ENCODE peak calls at places on chromosomes 2 and 18, in six cellular contexts. One of them, this sample, is unnamed.

GRCh38 chr2:213232649-213233437 is 51.4 kb upstream of the SPAG16 start:
- DNase-seq in right atrium auricular region: no peak
- DNase-seq in AG04450: no peak
- DNase-seq in dorsolateral prefrontal cortex: no peak
- DNase-seq in heart left ventricle: no peak
- DNase-seq in AG10803: peak; percentile 37
- DNase-seq in this sample: no peak

GRCh38 chr2:101961287-101962242 is 30.2 kb upstream of the IL1R2 start:
- DNase-seq in right atrium auricular region: peak; percentile 93
- DNase-seq in AG04450: peak; percentile 95
- DNase-seq in dorsolateral prefrontal cortex: peak; percentile 60
- DNase-seq in heart left ventricle: peak; percentile 86
- DNase-seq in AG10803: peak; percentile 100
- DNase-seq in this sample: peak; percentile 98

GRCh38 chr18:37393945-37394609 is 171.5 kb downstream of the CELF4 start:
- DNase-seq in right atrium auricular region: peak; percentile 78
- DNase-seq in AG04450: peak; percentile 59
- DNase-seq in dorsolateral prefrontal cortex: peak; percentile 91
- DNase-seq in heart left ventricle: peak; percentile 80
- DNase-seq in AG10803: peak; percentile 94
- DNase-seq in this sample: peak; percentile 63

GRCh38 chr2:25198209-25198525 is 29.8 kb upstream of the POMC start:
- DNase-seq in right atrium auricular region: no peak
- DNase-seq in AG04450: no peak
- DNase-seq in dorsolateral prefrontal cortex: no peak
- DNase-seq in heart left ventricle: no peak
- DNase-seq in AG10803: no peak
- DNase-seq in this sample: no peak

GRCh38 chr18:11251229-11251890 is 102.0 kb upstream of the PIEZO2 start:
- DNase-seq in right atrium auricular region: no peak
- DNase-seq in AG04450: no peak
- DNase-seq in dorsolateral prefrontal cortex: no peak
- DNase-seq in heart left ventricle: no peak
- DNase-seq in AG10803: peak; percentile 76
- DNase-seq in this sample: peak; percentile 25

GRCh38 chr2:232292395-232293154 is 86.0 kb upstream of the ALPP start:
- DNase-seq in right atrium auricular region: peak; percentile 60
- DNase-seq in AG04450: peak; percentile 20
- DNase-seq in dorsolateral prefrontal cortex: no peak
- DNase-seq in heart left ventricle: peak; percentile 38
- DNase-seq in AG10803: peak; percentile 52
- DNase-seq in this sample: peak; percentile 2

GRCh38 chr2:88350641-88351601 is 101.6 kb downstream of the FOXI3 start:
- DNase-seq in right atrium auricular region: no peak
- DNase-seq in AG04450: no peak
- DNase-seq in dorsolateral prefrontal cortex: peak; percentile 40
- DNase-seq in heart left ventricle: peak; percentile 43
- DNase-seq in AG10803: peak; percentile 18
- DNase-seq in this sample: no peak

GRCh38 chr2:212022966-212023365 is 515.6 kb downstream of the ERBB4 start:
- DNase-seq in right atrium auricular region: no peak
- DNase-seq in AG04450: no peak
- DNase-seq in dorsolateral prefrontal cortex: no peak
- DNase-seq in heart left ventricle: no peak
- DNase-seq in AG10803: no peak
- DNase-seq in this sample: no peak

GRCh38 chr2:200748779-200749178 is 62.9 kb upstream of the BZW1 start:
- DNase-seq in right atrium auricular region: no peak
- DNase-seq in AG04450: no peak
- DNase-seq in dorsolateral prefrontal cortex: no peak
- DNase-seq in heart left ventricle: no peak
- DNase-seq in AG10803: no peak
- DNase-seq in this sample: no peak

GRCh38 chr2:108124733-108125132 is 115.0 kb upstream of the SULT1C3 start:
- DNase-seq in right atrium auricular region: no peak
- DNase-seq in AG04450: no peak
- DNase-seq in dorsolateral prefrontal cortex: no peak
- DNase-seq in heart left ventricle: no peak
- DNase-seq in AG10803: no peak
- DNase-seq in this sample: no peak

GRCh38 chr2:238290715-238291549 is 2.5 kb upstream of the PER2 start:
- DNase-seq in right atrium auricular region: no peak
- DNase-seq in AG04450: no peak
- DNase-seq in dorsolateral prefrontal cortex: no peak
- DNase-seq in heart left ventricle: no peak
- DNase-seq in AG10803: no peak
- DNase-seq in this sample: no peak

GRCh38 chr2:86764661-86765307 is 25.9 kb downstream of the CD8A start:
- DNase-seq in right atrium auricular region: no peak
- DNase-seq in AG04450: peak; percentile 15
- DNase-seq in dorsolateral prefrontal cortex: no peak
- DNase-seq in heart left ventricle: no peak
- DNase-seq in AG10803: peak; percentile 36
- DNase-seq in this sample: no peak

GRCh38 chr2:12606472-12607000 is 110.2 kb upstream of the TRIB2 start:
- DNase-seq in right atrium auricular region: no peak
- DNase-seq in AG04450: no peak
- DNase-seq in dorsolateral prefrontal cortex: no peak
- DNase-seq in heart left ventricle: no peak
- DNase-seq in AG10803: peak; percentile 54
- DNase-seq in this sample: no peak

GRCh38 chr2:241853651-241854341 is 4.9 kb downstream of the PDCD1 start:
- DNase-seq in right atrium auricular region: no peak
- DNase-seq in AG04450: no peak
- DNase-seq in dorsolateral prefrontal cortex: peak; percentile 33
- DNase-seq in heart left ventricle: peak; percentile 83
- DNase-seq in AG10803: no peak
- DNase-seq in this sample: no peak

GRCh38 chr2:11899264-11899818 is 152.9 kb downstream of the LPIN1 start:
- DNase-seq in right atrium auricular region: no peak
- DNase-seq in AG04450: no peak
- DNase-seq in dorsolateral prefrontal cortex: no peak
- DNase-seq in heart left ventricle: no peak
- DNase-seq in AG10803: peak; percentile 54
- DNase-seq in this sample: peak; percentile 29

GRCh38 chr2:171154348-171154747 is 6.3 kb downstream of the TLK1 start:
- DNase-seq in right atrium auricular region: no peak
- DNase-seq in AG04450: no peak
- DNase-seq in dorsolateral prefrontal cortex: no peak
- DNase-seq in heart left ventricle: no peak
- DNase-seq in AG10803: no peak
- DNase-seq in this sample: no peak

GRCh38 chr2:227366861-227367800 is 12.0 kb downstream of the TM4SF20 start:
- DNase-seq in right atrium auricular region: no peak
- DNase-seq in AG04450: peak; percentile 55
- DNase-seq in dorsolateral prefrontal cortex: no peak
- DNase-seq in heart left ventricle: no peak
- DNase-seq in AG10803: peak; percentile 92
- DNase-seq in this sample: peak; percentile 82

GRCh38 chr18:48827321-48828200 is 123.2 kb downstream of the SMAD7 start:
- DNase-seq in right atrium auricular region: peak; percentile 58
- DNase-seq in AG04450: no peak
- DNase-seq in dorsolateral prefrontal cortex: peak; percentile 34
- DNase-seq in heart left ventricle: peak; percentile 15
- DNase-seq in AG10803: peak; percentile 66
- DNase-seq in this sample: no peak

GRCh38 chr2:181517685-181518301 is 60.6 kb downstream of the ITGA4 start:
- DNase-seq in right atrium auricular region: no peak
- DNase-seq in AG04450: no peak
- DNase-seq in dorsolateral prefrontal cortex: no peak
- DNase-seq in heart left ventricle: no peak
- DNase-seq in AG10803: no peak
- DNase-seq in this sample: no peak

GRCh38 chr2:26805241-26805676 is 19.4 kb downstream of the CENPA start:
- DNase-seq in right atrium auricular region: no peak
- DNase-seq in AG04450: peak; percentile 26
- DNase-seq in dorsolateral prefrontal cortex: no peak
- DNase-seq in heart left ventricle: no peak
- DNase-seq in AG10803: peak; percentile 79
- DNase-seq in this sample: peak; percentile 63

GRCh38 chr18:69840445-69840844 is 107.2 kb downstream of the CD226 start:
- DNase-seq in right atrium auricular region: no peak
- DNase-seq in AG04450: no peak
- DNase-seq in dorsolateral prefrontal cortex: no peak
- DNase-seq in heart left ventricle: no peak
- DNase-seq in AG10803: no peak
- DNase-seq in this sample: no peak

GRCh38 chr2:144511945-144512344 is 8.0 kb downstream of the ZEB2 start:
- DNase-seq in right atrium auricular region: no peak
- DNase-seq in AG04450: no peak
- DNase-seq in dorsolateral prefrontal cortex: peak; percentile 64
- DNase-seq in heart left ventricle: no peak
- DNase-seq in AG10803: no peak
- DNase-seq in this sample: no peak

GRCh38 chr2:36322108-36322507 is 33.5 kb upstream of the CRIM1 start:
- DNase-seq in right atrium auricular region: no peak
- DNase-seq in AG04450: no peak
- DNase-seq in dorsolateral prefrontal cortex: no peak
- DNase-seq in heart left ventricle: no peak
- DNase-seq in AG10803: peak; percentile 64
- DNase-seq in this sample: peak; percentile 41

GRCh38 chr18:74268175-74268574 is 23.6 kb downstream of the CYB5A start:
- DNase-seq in right atrium auricular region: no peak
- DNase-seq in AG04450: no peak
- DNase-seq in dorsolateral prefrontal cortex: no peak
- DNase-seq in heart left ventricle: no peak
- DNase-seq in AG10803: no peak
- DNase-seq in this sample: no peak
- H3K4me3 ChIP-seq in right atrium auricular region: no peak overlapping the region
- H3K4me3 ChIP-seq in AG04450: no peak overlapping the region
- H3K4me3 ChIP-seq in dorsolateral prefrontal cortex: no peak overlapping the region
- H3K4me3 ChIP-seq in heart left ventricle: no peak overlapping the region
- H3K4me3 ChIP-seq in AG10803: no peak overlapping the region
- H3K4me3 ChIP-seq in this sample: no peak overlapping the region

GRCh38 chr2:68244456-68244855 is 7.9 kb downstream of the PPP3R1 start:
- DNase-seq in right atrium auricular region: no peak
- DNase-seq in AG04450: no peak
- DNase-seq in dorsolateral prefrontal cortex: no peak
- DNase-seq in heart left ventricle: no peak
- DNase-seq in AG10803: no peak
- DNase-seq in this sample: no peak
- TF ChIP-seq CTCF in right atrium auricular region: peak; percentile 38
- TF ChIP-seq CTCF in AG04450: peak; percentile 31
- TF ChIP-seq CTCF in dorsolateral prefrontal cortex: peak; percentile 19
- TF ChIP-seq CTCF in heart left ventricle: no peak
- TF ChIP-seq CTCF in AG10803: peak; percentile 39
- TF ChIP-seq CTCF in this sample: peak; percentile 10

DNA sequence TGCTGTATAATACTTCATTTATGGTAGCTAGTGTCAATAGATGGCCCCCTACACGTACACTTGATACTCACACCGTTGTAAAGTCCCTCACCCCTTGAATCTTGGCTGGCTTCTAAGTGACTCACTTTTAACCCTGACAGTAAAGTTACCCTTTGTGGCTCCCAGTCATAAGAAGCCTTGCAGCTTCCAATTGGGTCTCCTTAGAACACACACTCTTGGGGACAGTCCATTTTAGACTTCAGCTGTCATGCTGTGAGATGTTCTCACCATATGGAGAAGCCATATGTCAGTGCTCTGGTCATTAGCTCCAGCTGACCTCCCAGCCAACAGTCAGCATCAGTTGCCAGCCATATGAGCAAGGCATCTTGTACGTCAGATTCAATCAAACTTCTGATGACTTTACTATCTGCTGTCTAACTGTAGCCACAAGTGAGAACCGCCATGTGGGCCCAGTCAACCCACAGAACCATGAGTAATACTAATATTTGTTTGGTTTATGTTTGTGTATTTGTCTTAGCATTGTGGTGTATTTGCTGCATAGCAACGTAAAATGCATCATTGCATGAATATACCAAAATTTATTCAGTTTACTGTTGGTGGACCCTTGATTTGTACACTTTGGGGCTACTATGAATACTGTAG is 68.3 kb downstream of the PTPN4 start:
- DNase-seq in right atrium auricular region: no peak
- DNase-seq in AG04450: no peak
- DNase-seq in dorsolateral prefrontal cortex: no peak
- DNase-seq in heart left ventricle: no peak
- DNase-seq in AG10803: no peak
- DNase-seq in this sample: no peak
- H3K4me3 ChIP-seq in right atrium auricular region: no peak overlapping the region
- H3K4me3 ChIP-seq in AG04450: no peak overlapping the region
- H3K4me3 ChIP-seq in dorsolateral prefrontal cortex: no peak overlapping the region
- H3K4me3 ChIP-seq in heart left ventricle: no peak overlapping the region
- H3K4me3 ChIP-seq in AG10803: no peak overlapping the region
- H3K4me3 ChIP-seq in this sample: no peak overlapping the region

DNA sequence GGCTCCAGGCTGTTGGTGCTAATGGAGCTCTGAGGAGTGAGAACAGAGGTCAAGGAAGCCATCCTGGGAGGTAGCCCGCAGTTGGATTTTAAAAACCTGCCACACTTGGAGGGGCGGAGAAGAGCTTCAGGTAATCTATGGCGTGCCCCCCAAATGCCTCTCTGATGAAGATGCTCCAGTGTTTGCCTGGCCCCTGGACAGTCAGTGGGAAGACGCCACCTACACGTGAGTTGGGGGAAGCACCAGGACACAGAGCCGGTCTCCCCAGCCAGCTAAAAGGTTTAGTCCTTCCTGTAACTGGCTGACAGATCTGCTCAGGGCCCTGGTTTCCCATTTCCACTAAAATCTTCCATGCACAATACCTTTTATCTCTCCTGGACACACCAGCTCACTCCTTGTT is 225.0 kb downstream of the TTC32 start:
- DNase-seq in right atrium auricular region: no peak
- DNase-seq in AG04450: no peak
- DNase-seq in dorsolateral prefrontal cortex: no peak
- DNase-seq in heart left ventricle: no peak
- DNase-seq in AG10803: no peak
- DNase-seq in this sample: no peak
- TF ChIP-seq CTCF in right atrium auricular region: no peak
- TF ChIP-seq CTCF in AG04450: no peak
- TF ChIP-seq CTCF in dorsolateral prefrontal cortex: no peak
- TF ChIP-seq CTCF in heart left ventricle: no peak
- TF ChIP-seq CTCF in AG10803: no peak
- TF ChIP-seq CTCF in this sample: no peak

GRCh38 chr2:219510512-219511135 is 3.7 kb upstream of the ASIC4 start:
- DNase-seq in right atrium auricular region: no peak
- DNase-seq in AG04450: no peak
- DNase-seq in dorsolateral prefrontal cortex: no peak
- DNase-seq in heart left ventricle: no peak
- DNase-seq in AG10803: no peak
- DNase-seq in this sample: no peak

GRCh38 chr2:219508933-219509779 is 5.1 kb upstream of the ASIC4 start:
- DNase-seq in right atrium auricular region: no peak
- DNase-seq in AG04450: no peak
- DNase-seq in dorsolateral prefrontal cortex: no peak
- DNase-seq in heart left ventricle: no peak
- DNase-seq in AG10803: no peak
- DNase-seq in this sample: no peak

GRCh38 chr2:219511547-219512325 is 2.5 kb upstream of the ASIC4 start:
- DNase-seq in right atrium auricular region: no peak
- DNase-seq in AG04450: no peak
- DNase-seq in dorsolateral prefrontal cortex: no peak
- DNase-seq in heart left ventricle: no peak
- DNase-seq in AG10803: no peak
- DNase-seq in this sample: no peak

GRCh38 chr2:219508444-219508734 is 5.9 kb upstream of the ASIC4 start:
- DNase-seq in right atrium auricular region: no peak
- DNase-seq in AG04450: no peak
- DNase-seq in dorsolateral prefrontal cortex: no peak
- DNase-seq in heart left ventricle: no peak
- DNase-seq in AG10803: no peak
- DNase-seq in this sample: no peak

GRCh38 chr2:219509780-219510511 is 4.3 kb upstream of the ASIC4 start:
- DNase-seq in right atrium auricular region: no peak
- DNase-seq in AG04450: no peak
- DNase-seq in dorsolateral prefrontal cortex: peak; percentile 66
- DNase-seq in heart left ventricle: peak; percentile 60
- DNase-seq in AG10803: peak; percentile 33
- DNase-seq in this sample: no peak
- H3K4me3 ChIP-seq in right atrium auricular region: no peak overlapping the region
- H3K4me3 ChIP-seq in AG04450: peak overlapping the region; percentile 37
- H3K4me3 ChIP-seq in dorsolateral prefrontal cortex: peak overlapping the region; percentile 53
- H3K4me3 ChIP-seq in heart left ventricle: peak overlapping the region; percentile 29
- H3K4me3 ChIP-seq in AG10803: peak overlapping the region; percentile 5
- H3K4me3 ChIP-seq in this sample: peak overlapping the region; percentile 32